ENCODE peak calls at places on chromosomes 12 and 14, in four cellular contexts. One of them, this sample, is unnamed.

GRCh38 chr12:114240288-114240687 is 165.7 kb downstream of the TBX5 start:
- DNase-seq in Panc1: no peak
- DNase-seq in H9: no peak
- DNase-seq in GM04504: no peak
- DNase-seq in this sample: no peak

GRCh38 chr12:104790296-104791125 is 167.6 kb downstream of the SLC41A2 start:
- DNase-seq in Panc1: peak
- DNase-seq in H9: peak
- DNase-seq in GM04504: no peak
- DNase-seq in this sample: peak

GRCh38 chr12:68792952-68793351 is 15.0 kb upstream of the MDM2 start:
- DNase-seq in Panc1: no peak
- DNase-seq in H9: peak
- DNase-seq in GM04504: no peak
- DNase-seq in this sample: no peak

GRCh38 chr12:92290881-92291280 is 145.2 kb upstream of the BTG1 start:
- DNase-seq in Panc1: no peak
- DNase-seq in H9: no peak
- DNase-seq in GM04504: no peak
- DNase-seq in this sample: no peak

GRCh38 chr12:12807970-12808702 is 5.0 kb upstream of the DDX47 start:
- DNase-seq in Panc1: no peak
- DNase-seq in H9: no peak
- DNase-seq in GM04504: no peak
- DNase-seq in this sample: peak

GRCh38 chr14:36666416-36667206 is 5.0 kb downstream of the PAX9 start:
- DNase-seq in Panc1: no peak
- DNase-seq in H9: peak
- DNase-seq in GM04504: no peak
- DNase-seq in this sample: no peak

GRCh38 chr14:20305265-20306078 is at the start of gene TTC5:
- DNase-seq in Panc1: peak
- DNase-seq in H9: peak
- DNase-seq in GM04504: peak
- DNase-seq in this sample: peak

GRCh38 chr12:130948751-130949150 is 5.0 kb upstream of the ADGRD1 start:
- DNase-seq in Panc1: no peak
- DNase-seq in H9: no peak
- DNase-seq in GM04504: no peak
- DNase-seq in this sample: peak

GRCh38 chr14:105413542-105413886 is 6.1 kb upstream of the MTA1 start:
- DNase-seq in Panc1: no peak
- DNase-seq in H9: no peak
- DNase-seq in GM04504: no peak
- DNase-seq in this sample: no peak

This sample was measured in CD14-positive monocyte.